ENCODE peak calls at places on chromosome 2, in seven cellular contexts. W is breast epithelium, T is fibroblast of lung, A is hepatocyte, Z is GM23248, U is cardiac muscle cell, O is endodermal cell. K is an unnamed sample.

GRCh38 chr2:236674646-236675045 is 105.0 kb downstream of the ACKR3 start:
- DNase-seq in O (peak), T (no peak), W (no peak), A (no peak), U (no peak), Z (no peak), K (no peak)

GRCh38 chr2:128403814-128404708 is 85.4 kb upstream of the HS6ST1 start:
- DNase-seq in Z (no peak), A (no peak), T (no peak), U (no peak), W (no peak), O (peak), K (no peak)

GRCh38 chr2:203510941-203511305 is 24.2 kb downstream of the RAPH1 start:
- DNase-seq in A (no peak), O (no peak), Z (no peak), U (no peak), T (peak), W (no peak), K (no peak)

GRCh38 chr2:240514631-240515030 is 43.2 kb downstream of the ANKMY1 start:
- DNase-seq in T (no peak), O (peak), W (no peak), Z (no peak), U (no peak), A (no peak), K (no peak)

GRCh38 chr2:221429741-221430491 is 142.2 kb downstream of the EPHA4 start:
- DNase-seq in W (peak), U (no peak), A (no peak), O (no peak), Z (peak), T (peak), K (no peak)

GRCh38 chr2:54520687-54521086 is 64.6 kb downstream of the SPTBN1 start:
- DNase-seq in O (no peak), A (no peak), U (no peak), W (no peak), T (peak), Z (peak), K (no peak)

GRCh38 chr2:101109451-101110140 is 41.6 kb downstream of the TBC1D8 start:
- DNase-seq in U (peak), T (no peak), O (no peak), W (no peak), A (no peak), Z (no peak), K (no peak)

GRCh38 chr2:86221066-86221684 is 21.9 kb downstream of the MRPL35 start:
- DNase-seq in U (peak), W (no peak), A (peak), O (peak), Z (peak), T (peak), K (peak)

GRCh38 chr2:70949086-70949485 is 13.4 kb downstream of the ATP6V1B1 start:
- DNase-seq in W (peak), A (no peak), U (no peak), O (peak), T (no peak), Z (no peak), K (no peak)

GRCh38 chr2:187050409-187050998 is 201.5 kb upstream of the ZSWIM2 start:
- DNase-seq in Z (no peak), U (no peak), T (peak), W (no peak), A (no peak), O (no peak), K (no peak)

GRCh38 chr2:160680974-160681373 is 187.4 kb upstream of the RBMS1 start:
- DNase-seq in Z (no peak), A (no peak), T (no peak), U (no peak), W (no peak), O (no peak), K (no peak)

GRCh38 chr2:18119883-18120282 is 241.4 kb downstream of the KCNS3 start:
- DNase-seq in W (no peak), O (no peak), T (peak), Z (peak), U (no peak), A (no peak), K (no peak)

GRCh38 chr2:204673877-204674276 is 128.6 kb downstream of the PARD3B start:
- DNase-seq in A (no peak), O (no peak), T (peak), Z (peak), U (no peak), W (no peak), K (no peak)

GRCh38 chr2:143691136-143691535 is 561.9 kb downstream of the ARHGAP15 start:
- DNase-seq in W (no peak), Z (no peak), U (no peak), A (no peak), T (no peak), O (no peak), K (no peak)

GRCh38 chr2:191565647-191566198 is 112.2 kb upstream of the NABP1 start:
- DNase-seq in W (no peak), A (peak), U (no peak), O (no peak), T (no peak), Z (no peak), K (no peak)

GRCh38 chr2:28422903-28423741 is 30.5 kb downstream of the FOSL2 start:
- DNase-seq in Z (no peak), A (no peak), U (no peak), T (no peak), O (no peak), W (no peak), K (no peak)

GRCh38 chr2:229160180-229160579 is 110.9 kb downstream of the PID1 start:
- DNase-seq in T (no peak), Z (no peak), O (no peak), W (no peak), U (no peak), A (peak), K (no peak)

GRCh38 chr2:88601302-88601701 is 26.0 kb downstream of the EIF2AK3 start:
- DNase-seq in A (peak), W (no peak), U (peak), T (peak), O (no peak), Z (no peak), K (no peak)

GRCh38 chr2:241911551-241911950 is 42.0 kb downstream of the RTP5 start:
- DNase-seq in O (no peak), W (no peak), A (no peak), U (no peak), T (no peak), Z (no peak), K (no peak)

GRCh38 chr2:209629622-209630021 is 142.0 kb upstream of the UNC80 start:
- DNase-seq in U (no peak), T (peak), O (no peak), A (no peak), W (no peak), Z (peak), K (no peak)

GRCh38 chr2:6881516-6881915 is 3.9 kb downstream of the RSAD2 start:
- DNase-seq in Z (no peak), O (no peak), A (no peak), W (no peak), T (no peak), U (no peak), K (no peak)

GRCh38 chr2:233673896-233674295 is 2.2 kb downstream of the UGT1A9 start:
- DNase-seq in W (no peak), Z (no peak), O (no peak), A (no peak), T (no peak), U (no peak), K (no peak)

GRCh38 chr2:233668605-233669260 is 3.0 kb upstream of the UGT1A9 start:
- DNase-seq in T (no peak), W (no peak), Z (no peak), A (no peak), U (no peak), O (no peak), K (no peak)

GRCh38 chr2:233674995-233675394 is 3.3 kb downstream of the UGT1A9 start:
- DNase-seq in O (no peak), W (no peak), T (no peak), Z (no peak), U (no peak), A (no peak), K (no peak)

GRCh38 chr2:233674314-233674713 is 2.6 kb downstream of the UGT1A9 start:
- DNase-seq in O (no peak), T (no peak), W (no peak), A (no peak), U (no peak), Z (no peak), K (no peak)

DNA sequence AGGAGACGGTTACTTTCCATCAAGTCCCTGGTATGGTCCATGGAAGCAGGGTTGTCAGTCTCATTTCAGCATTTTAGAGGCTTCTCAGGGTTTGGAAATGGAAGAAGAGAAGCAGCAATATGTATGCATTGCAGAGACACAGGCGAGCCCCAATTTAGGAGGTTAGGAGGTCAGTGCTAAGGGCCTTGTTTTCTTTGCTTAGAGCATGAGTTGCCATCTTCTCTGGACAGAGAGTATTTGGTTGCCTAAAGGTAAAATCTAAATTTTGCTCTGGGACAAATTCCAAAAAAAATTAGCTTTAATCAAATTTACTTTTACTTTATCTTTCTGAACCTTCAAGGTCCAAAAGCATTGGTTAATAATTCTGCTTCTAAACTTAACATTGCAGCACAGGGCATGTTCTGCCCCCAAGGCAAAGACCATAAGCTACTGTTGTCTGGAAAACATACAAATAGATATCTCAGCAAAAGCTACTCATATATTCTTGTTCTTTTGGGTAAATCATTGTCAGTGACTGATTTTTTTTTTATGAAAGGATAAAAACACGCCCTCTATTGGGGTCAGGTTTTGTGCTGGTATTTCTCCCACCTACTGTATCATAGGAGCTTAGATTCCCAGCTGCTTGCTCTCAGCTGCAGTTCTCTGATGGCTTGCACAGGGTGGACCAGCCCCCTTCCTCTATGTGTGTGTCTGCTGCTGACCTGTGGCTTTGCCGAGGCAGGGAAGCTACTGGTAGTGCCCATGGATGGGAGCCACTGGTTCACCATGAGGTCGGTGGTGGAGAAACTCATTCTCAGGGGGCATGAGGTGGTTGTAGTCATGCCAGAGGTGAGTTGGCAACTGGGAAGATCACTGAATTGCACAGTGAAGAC is at the start of gene UGT1A9:
- DNase-seq in U (no peak), A (no peak), W (no peak), O (no peak), Z (no peak), T (no peak), K (no peak)
- H3K4me3 ChIP-seq in U (no peak), A (no peak), W (no peak), O (no peak), Z (no peak), T (no peak), K (no peak)

DNA sequence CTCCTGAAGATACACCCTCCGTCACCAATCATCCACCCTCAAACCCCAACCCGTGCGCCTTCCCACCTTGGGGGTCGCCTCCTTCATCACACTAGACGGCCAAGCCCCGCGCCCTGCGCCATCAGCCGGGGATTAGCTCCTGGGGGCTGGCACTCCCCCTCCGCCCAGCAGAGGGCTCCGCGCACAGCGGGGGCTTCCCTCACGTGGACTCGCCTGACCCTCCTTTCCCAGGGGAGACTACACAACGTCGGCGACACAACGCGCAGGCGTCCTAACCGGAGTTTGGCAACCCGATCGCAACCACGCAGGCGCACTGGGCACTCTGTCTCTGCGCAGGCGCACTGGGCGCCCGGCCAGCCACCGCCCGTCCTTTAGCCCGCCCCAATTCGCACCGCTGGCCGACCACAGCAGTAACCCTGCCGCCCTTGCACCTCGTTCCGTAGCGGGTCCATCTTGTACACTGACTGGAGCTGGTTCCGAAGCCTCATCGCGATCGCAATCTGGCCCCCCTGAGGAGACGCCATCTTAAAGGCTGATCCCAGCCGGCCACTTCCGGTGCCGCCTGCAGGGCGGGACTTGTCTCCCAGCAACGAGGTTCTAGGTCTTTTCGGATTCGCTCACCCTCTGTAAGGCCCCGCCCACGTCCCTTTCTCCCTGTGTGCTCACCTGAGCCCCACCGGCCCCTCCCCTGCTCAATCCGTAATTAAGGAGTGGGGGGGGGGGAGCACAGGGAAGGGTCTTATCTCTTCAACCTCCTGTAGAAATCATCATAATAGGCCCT is at the start of gene PCGF1:
- DNase-seq in W (peak), T (peak), O (peak), U (peak), A (peak), Z (peak), K (peak)
- H3K27ac ChIP-seq in W (peak), T (peak), O (peak), U (peak), A (peak), Z (peak), K (peak)

GRCh38 chr2:25310965-25311865 is 30.5 kb downstream of the DNMT3A start:
- DNase-seq in A (no peak), O (peak), W (peak), Z (no peak), T (no peak), U (no peak), K (no peak)

GRCh38 chr2:25308599-25308998 is 33.1 kb downstream of the DNMT3A start:
- DNase-seq in A (no peak), Z (no peak), T (no peak), W (no peak), O (no peak), U (no peak), K (no peak)

GRCh38 chr2:25309402-25309801 is 32.3 kb downstream of the DNMT3A start:
- DNase-seq in T (peak), A (peak), W (no peak), U (peak), O (peak), Z (peak), K (peak)

GRCh38 chr2:25311866-25312575 is 29.7 kb downstream of the DNMT3A start:
- DNase-seq in O (peak), Z (no peak), U (no peak), A (no peak), W (no peak), T (no peak), K (no peak)

GRCh38 chr2:25310690-25310964 is 31.1 kb downstream of the DNMT3A start:
- DNase-seq in W (no peak), U (no peak), T (no peak), Z (no peak), O (no peak), A (no peak), K (no peak)
- H3K4me3 ChIP-seq in W (no peak), U (no peak), T (no peak), Z (no peak), O (no peak), A (no peak), K (no peak)

DNA sequence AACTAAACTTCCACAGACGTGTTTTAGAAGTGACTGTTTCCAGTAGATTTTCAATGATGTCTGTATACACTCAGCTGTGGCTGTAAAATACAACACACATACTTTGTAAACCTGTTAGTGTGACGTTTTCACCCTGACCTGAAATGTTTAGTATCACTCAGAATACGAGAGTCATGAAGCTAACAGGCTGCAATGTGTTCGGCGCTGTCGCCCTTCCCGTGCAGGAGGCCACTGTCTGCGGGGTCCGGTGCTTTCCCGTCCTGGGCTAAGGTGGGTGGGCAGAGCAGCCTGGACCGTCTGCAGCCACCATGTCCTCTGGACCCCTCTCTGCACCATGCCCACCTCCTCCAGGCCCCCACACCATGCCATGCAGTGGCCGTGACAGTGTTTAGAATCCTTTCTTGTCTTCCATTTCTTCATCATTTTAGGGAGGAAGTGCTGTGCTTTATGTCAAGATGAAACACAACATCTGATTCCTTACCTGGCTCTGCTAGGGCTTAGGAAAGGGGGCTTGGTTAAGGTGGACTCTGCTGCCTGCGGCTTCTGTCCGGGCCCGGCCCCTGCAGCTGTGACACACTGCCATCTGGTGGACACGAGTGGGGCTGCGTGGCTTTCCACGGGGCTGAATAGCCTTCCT is 53.8 kb upstream of the RBM44 start:
- DNase-seq in T (no peak), Z (peak), W (peak), U (peak), O (peak), A (peak), K (peak)
- H3K27ac ChIP-seq in T (peak), Z (peak), W (peak), U (peak), O (no peak), A (peak), K (peak)

GRCh38 chr2:168723494-168723893 is 78.9 kb upstream of the NOSTRIN start:
- DNase-seq in A (no peak), Z (no peak), W (no peak), O (no peak), U (no peak), T (no peak), K (no peak)
- H3K4me3 ChIP-seq in A (no peak), Z (no peak), W (no peak), O (no peak), U (no peak), T (no peak), K (no peak)

GRCh38 chr2:157245441-157246211 is 11.9 kb upstream of the GALNT5 start:
- DNase-seq in U (no peak), Z (no peak), O (no peak), T (peak), A (no peak), W (no peak), K (no peak)
- H3K27ac ChIP-seq in U (no peak), Z (peak), O (no peak), T (peak), A (peak), W (peak), K (no peak)

DNA sequence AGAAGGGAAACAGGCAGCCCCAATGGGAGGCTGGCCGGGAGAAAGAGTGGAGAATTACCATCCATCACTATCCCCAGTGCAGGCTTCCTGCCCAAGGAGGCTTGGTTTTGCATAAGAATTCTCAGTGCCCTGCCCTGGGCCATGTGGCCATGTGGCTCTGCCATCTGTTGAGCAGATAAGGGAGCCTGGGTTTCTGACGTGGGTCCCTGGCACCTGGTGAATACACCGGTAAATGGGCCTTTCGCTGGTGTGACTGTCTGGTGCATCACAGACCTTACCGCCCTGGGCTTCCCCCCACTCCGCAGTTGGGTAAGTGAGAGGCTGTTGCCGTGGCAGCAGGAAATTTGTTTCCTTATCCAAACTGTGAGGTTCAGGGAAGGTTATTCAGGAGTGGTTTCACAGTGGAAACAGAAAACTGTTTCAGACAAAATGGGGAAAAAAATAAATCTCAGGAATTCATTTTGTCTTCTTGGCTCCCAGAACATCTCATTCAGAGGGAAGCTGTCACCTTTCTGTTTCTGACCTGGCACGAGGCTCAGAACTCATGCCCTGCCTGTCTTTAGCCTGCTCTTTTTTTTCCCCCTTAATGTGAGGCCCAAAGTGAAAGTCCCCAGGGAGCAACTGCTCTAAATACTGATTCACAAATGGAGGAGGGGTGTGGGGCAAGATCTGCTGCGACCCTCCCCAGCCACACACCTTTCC is 54.7 kb upstream of the TMEM163 start:
- DNase-seq in T (no peak), U (no peak), Z (no peak), O (peak), W (no peak), A (no peak), K (no peak)
- H3K4me3 ChIP-seq in T (no peak), U (no peak), Z (no peak), O (no peak), W (no peak), A (no peak), K (no peak)

GRCh38 chr2:343355-343754 is 55.5 kb upstream of the ALKAL2 start:
- DNase-seq in T (no peak), O (no peak), U (no peak), A (no peak), W (no peak), Z (no peak), K (no peak)
- H3K27ac ChIP-seq in T (no peak), O (no peak), U (no peak), A (no peak), W (no peak), Z (no peak), K (no peak)

GRCh38 chr2:167438206-167438605 is 549.9 kb downstream of the XIRP2 start:
- DNase-seq in A (peak), U (peak), Z (peak), O (no peak), T (peak), W (no peak), K (no peak)

DNA sequence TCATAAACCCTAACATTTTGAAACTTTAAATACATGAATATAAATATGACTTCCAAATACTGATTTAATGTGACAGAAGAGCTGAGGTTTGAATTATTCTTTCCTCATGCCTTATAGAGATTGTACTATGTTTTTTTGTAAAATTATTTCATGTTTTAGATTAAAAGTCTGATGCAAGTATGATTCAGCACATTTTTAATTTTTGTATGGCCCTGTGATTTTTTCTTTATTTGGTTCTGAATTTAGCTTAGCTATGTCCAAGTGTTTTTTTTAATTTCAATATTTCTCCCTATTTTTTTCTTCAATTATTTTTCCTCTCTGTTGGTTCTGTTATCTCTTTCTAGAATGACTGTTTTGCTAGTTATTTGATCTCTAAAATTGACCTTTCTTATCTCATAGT is 552.1 kb downstream of the XIRP2 start:
- DNase-seq in W (no peak), T (no peak), O (no peak), A (no peak), U (no peak), Z (no peak), K (no peak)
- H3K4me3 ChIP-seq in W (no peak), T (no peak), O (no peak), A (no peak), U (no peak), Z (no peak), K (no peak)